ENCODE peak calls at places on chromosomes 13 and 19, in nine cellular contexts. A, M, H, Z, J, C, W, S and E are unnamed samples.

GRCh38 chr19:19068659-19069509 is 5.1 kb downstream of the SLC25A42 start:
- DNase-seq in C (no peak), W (no peak), A (no peak), H (no peak), M (no peak), J (no peak), Z (no peak), S (no peak), E (no peak)

GRCh38 chr13:80778302-80778701 is 437.4 kb upstream of the SPRY2 start:
- DNase-seq in H (no peak), J (no peak), Z (no peak), W (no peak), A (no peak), M (no peak), S (no peak), C (no peak), E (no peak)

GRCh38 chr19:45789035-45789786 is 3.4 kb downstream of the DMWD start:
- DNase-seq in C (no peak), W (no peak), S (no peak), J (peak), A (no peak), H (no peak), Z (no peak), M (no peak), E (no peak)

GRCh38 chr13:38283346-38283745 is 66.3 kb upstream of the UFM1 start:
- DNase-seq in A (no peak), W (no peak), M (no peak), C (no peak), S (no peak), J (no peak), Z (no peak), H (no peak), E (no peak)

GRCh38 chr13:30388401-30389283 is 33.7 kb upstream of the UBE2L5 start:
- DNase-seq in Z (no peak), S (no peak), M (no peak), C (no peak), H (no peak), A (no peak), W (no peak), J (no peak), E (no peak)

GRCh38 chr13:85700909-85701308 is 98.3 kb downstream of the SLITRK6 start:
- DNase-seq in A (no peak), C (no peak), S (no peak), Z (no peak), H (no peak), J (no peak), M (no peak), W (no peak), E (no peak)

GRCh38 chr13:21361706-21362105 is 97.4 kb downstream of the ZDHHC20 start:
- DNase-seq in M (no peak), H (no peak), S (no peak), C (no peak), J (no peak), W (no peak), Z (no peak), A (no peak), E (no peak)

GRCh38 chr19:17281391-17282304 is at the start of gene ANKLE1:
- DNase-seq in C (no peak), H (no peak), Z (peak), W (no peak), M (no peak), S (no peak), A (peak), J (no peak), E (peak)

GRCh38 chr19:4916292-4917082 is 7.2 kb downstream of the UHRF1 start:
- DNase-seq in H (no peak), A (no peak), S (peak), J (no peak), W (no peak), Z (peak), C (no peak), M (peak), E (no peak)

GRCh38 chr13:39311619-39312018 is 273.4 kb downstream of the NHLRC3 start:
- DNase-seq in C (no peak), W (no peak), H (no peak), Z (no peak), J (peak), M (no peak), A (no peak), S (no peak), E (no peak)

GRCh38 chr19:4831351-4832340 is at the start of gene TICAM1:
- DNase-seq in M (peak), H (peak), Z (peak), A (peak), S (peak), J (peak), W (no peak), C (peak), E (peak)

DNA sequence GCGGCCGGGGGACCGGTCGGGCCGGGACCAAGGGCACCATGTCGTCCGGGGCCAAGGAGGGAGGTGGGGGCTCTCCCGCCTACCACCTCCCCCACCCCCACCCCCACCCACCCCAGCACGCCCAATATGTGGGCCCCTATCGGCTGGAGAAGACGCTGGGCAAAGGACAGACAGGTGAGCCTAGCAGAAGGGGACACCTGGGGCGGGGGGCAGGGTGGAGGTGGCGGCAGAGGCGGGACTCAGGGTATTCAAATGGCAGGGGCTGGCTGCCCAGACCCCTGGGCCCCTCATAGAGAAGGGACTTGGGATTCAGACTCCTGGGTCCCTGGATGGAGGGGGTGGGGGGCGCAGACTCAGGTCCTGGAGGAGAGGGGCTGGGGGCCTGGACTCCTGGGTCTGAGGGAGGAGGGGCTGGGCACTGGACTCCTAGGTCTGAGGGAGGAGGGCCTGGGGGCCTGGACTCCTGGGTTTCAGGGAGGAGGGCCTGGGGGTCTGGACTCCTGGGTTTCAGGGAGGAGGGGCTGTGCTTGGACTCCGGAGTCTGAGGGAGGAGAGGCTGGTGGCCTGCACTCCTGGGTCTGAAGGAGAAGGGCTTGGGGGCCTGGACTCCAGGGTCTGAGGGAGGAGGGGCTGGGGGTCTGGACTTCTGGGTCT is 735 bp downstream of the BRSK1 start:
- DNase-seq in W (no peak), H (no peak), Z (no peak), J (no peak), C (no peak), M (no peak), A (no peak), S (no peak), E (no peak)
- H3K27ac ChIP-seq in W (peak), H (peak), Z (peak), J (peak), C (peak), M (no peak), A (peak), S (peak), E (peak)

GRCh38 chr19:47094557-47095517 is 18.7 kb downstream of the ZC3H4 start:
- DNase-seq in W (no peak), H (no peak), A (no peak), C (no peak), S (no peak), J (no peak), Z (no peak), M (no peak), E (peak)
- H3K27ac ChIP-seq in W (no peak), H (no peak), A (peak), C (peak), S (peak), J (peak), Z (peak), M (peak), E (peak)

DNA sequence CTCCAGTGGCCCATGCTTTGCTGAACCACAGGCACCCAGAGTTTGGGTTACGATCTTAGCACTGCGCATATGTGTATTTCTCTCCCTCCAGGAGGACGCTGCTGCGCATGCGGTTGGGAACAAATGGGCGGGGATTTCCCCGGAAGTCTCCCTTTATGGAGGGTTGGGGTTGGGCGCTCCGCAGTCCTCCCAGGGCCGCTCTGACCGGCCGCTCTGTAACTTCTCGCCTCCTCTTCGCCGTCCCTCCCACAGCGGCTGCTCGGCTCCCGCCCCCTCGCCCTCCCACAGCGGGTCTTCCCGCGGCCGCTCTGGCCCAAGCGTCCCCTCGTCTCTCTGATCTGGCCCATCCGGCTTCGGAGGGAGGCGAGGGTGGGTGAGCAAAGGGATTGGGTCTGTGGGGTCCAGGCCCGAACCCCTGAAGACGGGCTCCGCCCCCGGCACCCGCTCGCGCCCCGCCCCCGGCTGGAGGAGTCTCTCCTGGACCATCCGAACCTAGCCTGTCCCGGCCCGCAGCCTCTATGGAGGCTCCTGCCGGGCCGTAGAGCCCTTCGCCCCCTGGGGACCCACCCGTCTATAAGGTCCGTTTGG is at the start of gene MEGF8:
- DNase-seq in W (peak), C (peak), S (peak), H (peak), M (peak), J (peak), Z (peak), A (peak), E (peak)
- H3K27ac ChIP-seq in W (no peak), C (peak), S (peak), H (no peak), M (peak), J (peak), Z (peak), A (peak), E (peak)

DNA sequence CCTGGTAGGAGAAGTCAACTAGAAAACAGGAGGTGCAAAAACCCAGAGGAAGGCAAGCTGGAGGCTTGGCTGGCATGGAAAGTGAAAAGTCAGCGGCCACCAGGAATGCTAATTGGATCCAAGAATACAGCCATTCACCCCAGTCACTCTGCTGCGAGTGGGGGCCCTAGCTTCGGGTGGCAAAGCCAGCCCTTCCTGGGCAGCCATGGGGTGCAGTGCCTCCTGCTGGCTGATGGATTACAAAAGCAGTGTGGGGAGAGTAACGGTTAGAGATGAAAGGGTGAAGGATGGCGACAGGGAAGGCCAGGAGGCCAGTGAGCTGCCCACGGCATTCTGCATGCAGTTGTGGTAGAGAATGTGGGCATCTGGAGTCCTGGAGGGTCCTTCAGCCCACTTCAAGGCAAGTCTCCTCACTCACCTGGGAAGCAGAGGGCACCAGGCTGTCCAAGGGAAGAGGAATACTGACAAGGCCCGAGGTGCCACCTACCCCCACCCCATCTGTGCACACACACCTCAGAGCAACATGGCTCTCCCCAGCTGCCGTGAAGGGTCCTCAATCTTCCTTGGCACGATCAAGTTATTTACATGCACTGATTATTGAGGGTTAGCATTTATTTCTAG is 20.3 kb upstream of the EPHX3 start:
- DNase-seq in S (no peak), M (no peak), A (peak), W (no peak), C (no peak), Z (no peak), H (peak), J (no peak), E (no peak)
- H3K27ac ChIP-seq in S (peak), M (no peak), A (peak), W (peak), C (peak), Z (no peak), H (peak), J (peak), E (peak)

GRCh38 chr19:1111641-1112253 is 8.0 kb downstream of the GPX4 start:
- DNase-seq in H (no peak), M (no peak), C (no peak), Z (peak), S (no peak), J (no peak), A (no peak), W (no peak), E (no peak)

GRCh38 chr19:1109032-1109541 is 5.3 kb downstream of the GPX4 start:
- DNase-seq in Z (no peak), C (no peak), M (no peak), S (no peak), J (no peak), H (no peak), W (no peak), A (no peak), E (no peak)

GRCh38 chr19:1109697-1110671 is 6.2 kb downstream of the GPX4 start:
- DNase-seq in H (no peak), J (no peak), A (no peak), S (no peak), C (no peak), W (no peak), Z (peak), M (no peak), E (no peak)

GRCh38 chr19:1112254-1113208 is 8.7 kb downstream of the GPX4 start:
- DNase-seq in M (no peak), A (no peak), J (no peak), C (peak), Z (peak), H (no peak), S (peak), W (no peak), E (no peak)

DNA sequence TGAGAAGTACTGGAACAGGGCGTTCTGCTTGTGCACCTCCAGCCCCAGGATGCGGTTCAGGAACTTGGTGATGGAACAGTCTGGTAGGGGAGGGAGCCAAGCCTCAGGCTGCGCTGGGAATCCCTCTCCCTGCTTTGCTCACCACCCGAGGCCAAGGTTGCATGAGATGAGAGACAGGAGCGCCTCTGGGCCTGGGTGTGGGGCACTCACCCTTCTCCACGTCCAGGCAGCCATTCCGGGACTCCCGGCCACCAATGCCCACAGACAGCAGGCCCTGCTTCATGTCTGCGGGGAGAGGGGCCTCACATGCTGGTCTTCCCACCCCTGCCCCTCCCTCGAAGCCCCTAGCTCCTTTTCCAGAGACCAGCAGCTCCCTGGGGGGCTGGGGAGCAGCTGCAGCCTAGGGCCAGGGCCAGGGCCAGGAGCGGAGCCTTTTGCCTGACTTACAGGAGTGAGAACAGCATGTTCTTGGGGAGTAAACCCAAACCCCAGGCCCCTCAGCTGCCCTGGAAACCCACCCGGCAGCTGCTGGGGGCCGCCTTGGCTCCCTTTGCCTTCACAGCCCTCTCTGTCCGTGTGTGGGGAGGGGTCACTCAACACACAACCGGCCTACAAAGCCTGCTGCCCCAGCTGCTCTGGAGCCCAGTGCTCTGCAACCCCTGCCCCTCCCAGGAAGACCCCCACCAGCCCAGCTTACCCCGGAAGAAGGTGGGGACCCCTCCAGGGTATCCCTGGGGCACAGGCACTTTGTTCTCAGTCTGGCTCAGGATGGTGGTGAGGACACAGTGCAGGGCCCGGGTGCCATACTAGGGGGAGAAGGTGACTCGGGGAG is 7.2 kb downstream of the GPX4 start:
- DNase-seq in W (no peak), Z (no peak), C (no peak), M (no peak), H (no peak), S (no peak), J (no peak), A (no peak), E (no peak)
- H3K27ac ChIP-seq in W (no peak), Z (no peak), C (peak), M (no peak), H (no peak), S (peak), J (peak), A (no peak), E (no peak)

GRCh38 chr13:97491452-97491851 is 57.5 kb downstream of the RAP2A start:
- DNase-seq in S (no peak), A (no peak), H (no peak), W (no peak), J (no peak), C (no peak), M (no peak), Z (no peak), E (no peak)

GRCh38 chr13:97492257-97492656 is 58.3 kb downstream of the RAP2A start:
- DNase-seq in M (no peak), A (no peak), C (no peak), S (no peak), W (no peak), Z (no peak), J (no peak), H (no peak), E (no peak)

GRCh38 chr13:97492684-97493371 is 58.9 kb downstream of the RAP2A start:
- DNase-seq in S (no peak), W (no peak), C (no peak), M (no peak), A (no peak), H (no peak), Z (no peak), J (no peak), E (no peak)

GRCh38 chr13:97493471-97493870 is 59.5 kb downstream of the RAP2A start:
- DNase-seq in Z (no peak), J (no peak), W (no peak), A (no peak), C (no peak), S (no peak), M (no peak), H (no peak), E (no peak)

DNA sequence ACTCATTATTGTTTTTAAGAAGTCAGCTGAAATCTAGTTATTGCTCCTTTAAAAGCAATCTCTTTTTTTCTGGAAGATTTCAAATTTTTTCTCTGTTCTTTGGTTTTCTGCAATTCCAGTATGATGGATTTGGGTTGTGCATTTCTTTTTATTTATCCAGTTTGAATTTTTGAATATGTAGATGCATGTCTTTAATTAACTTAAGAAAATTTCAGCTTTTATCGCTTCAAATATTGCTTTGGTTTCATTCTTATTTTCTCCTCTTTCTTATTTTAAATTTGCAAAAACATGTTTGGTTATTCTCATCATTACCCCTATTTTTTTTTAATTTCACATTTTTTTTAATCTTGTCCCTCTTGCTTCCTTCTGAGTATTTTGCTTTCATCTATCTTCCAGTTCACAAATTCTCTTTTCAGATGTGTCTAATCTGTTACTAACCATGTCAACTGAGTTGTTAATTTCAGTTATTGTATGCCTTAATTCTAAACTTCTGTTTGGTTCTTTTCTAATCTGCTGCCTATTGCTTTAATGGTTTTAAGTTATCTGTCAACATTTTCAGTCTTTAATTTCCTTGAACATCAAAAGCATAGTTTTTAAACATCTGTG is 56.8 kb downstream of the RAP2A start:
- DNase-seq in W (no peak), A (no peak), J (no peak), S (no peak), C (no peak), M (no peak), H (no peak), Z (no peak), E (no peak)
- H3K27ac ChIP-seq in W (no peak), A (no peak), J (no peak), S (no peak), C (no peak), M (no peak), H (no peak), Z (no peak), E (no peak)

GRCh38 chr19:14149509-14149994 is 13.2 kb upstream of the ASF1B start:
- DNase-seq in J (peak), Z (peak), S (peak), C (peak), H (peak), W (no peak), M (peak), A (peak), E (peak)

GRCh38 chr19:14147797-14148605 is 11.6 kb upstream of the ASF1B start:
- DNase-seq in M (peak), C (peak), A (peak), J (peak), Z (peak), S (no peak), W (no peak), H (peak), E (peak)

GRCh38 chr19:14149011-14149410 is 12.6 kb upstream of the ASF1B start:
- DNase-seq in H (no peak), A (no peak), C (no peak), M (no peak), S (no peak), W (no peak), J (no peak), Z (no peak), E (no peak)

GRCh38 chr19:14150770-14151661 is 14.6 kb upstream of the ASF1B start:
- DNase-seq in J (no peak), C (no peak), M (no peak), W (no peak), H (no peak), S (no peak), A (no peak), Z (no peak), E (no peak)

DNA sequence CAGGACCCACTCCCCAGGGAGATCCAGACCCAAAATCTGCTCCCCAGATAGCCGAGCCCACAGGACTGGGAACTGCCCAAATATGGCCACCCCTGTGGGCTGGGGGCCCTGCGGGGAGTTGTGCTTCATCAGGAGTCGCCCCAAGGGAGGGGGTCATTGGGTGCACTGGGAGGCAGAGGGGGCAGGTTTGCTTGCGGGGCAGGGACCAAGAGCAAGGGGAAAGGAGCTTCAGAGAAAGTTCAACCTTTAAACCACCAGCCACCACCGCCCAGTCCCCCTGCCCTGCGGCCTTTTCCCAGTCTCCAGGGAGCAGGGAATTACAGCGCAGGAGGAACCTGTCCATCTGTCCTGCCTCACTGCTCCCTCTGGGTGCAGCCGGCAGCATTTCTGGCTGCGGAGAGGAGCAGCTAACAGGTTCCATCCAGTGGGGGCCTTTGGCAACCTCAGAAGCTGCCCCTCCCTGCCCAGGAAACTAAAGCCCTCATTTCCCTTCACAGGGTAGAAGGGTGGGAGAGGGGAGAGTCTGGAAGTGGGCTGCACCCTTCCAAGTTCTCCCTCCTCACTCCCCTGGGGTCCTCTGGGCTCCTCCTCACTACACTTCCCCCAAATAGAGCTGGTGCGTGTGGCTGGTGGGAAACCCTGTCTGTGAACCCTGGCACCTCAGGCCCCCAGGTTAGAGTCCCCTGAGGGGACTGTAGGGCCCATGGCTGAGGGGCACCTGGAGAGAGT is 13.8 kb upstream of the ASF1B start:
- DNase-seq in M (no peak), S (no peak), W (no peak), Z (no peak), J (no peak), C (no peak), A (no peak), H (no peak), E (no peak)
- H3K27ac ChIP-seq in M (peak), S (peak), W (no peak), Z (peak), J (peak), C (peak), A (peak), H (no peak), E (peak)